ENCODE peak calls at places on chromosomes 12 and 14, in four cellular contexts. V is activated CD8-positive, alpha-beta memory T cell treated with anti-CD3 and anti-CD28 coated beads for 48 hours; B is NCI-H2081; F is GM06990. R is an unnamed sample.

GRCh38 chr14:93023802-93024434 is 91.8 kb downstream of the ITPK1 start:
- DNase-seq in F (no peak), V (no peak), B (no peak), R (no peak)

GRCh38 chr14:30078827-30079402 is 151.3 kb upstream of the PRKD1 start:
- DNase-seq in F (no peak), V (no peak), B (no peak), R (no peak)

GRCh38 chr14:64628940-64629403 is 75.3 kb upstream of the PLEKHG3 start:
- DNase-seq in V (no peak), F (no peak), B (no peak), R (peak)

GRCh38 chr12:80576641-80577418 is 130.6 kb upstream of the MYF6 start:
- DNase-seq in B (no peak), V (no peak), F (no peak), R (no peak)

GRCh38 chr14:100640481-100641273 is 53.5 kb upstream of the BEGAIN start:
- DNase-seq in F (peak), V (peak), B (no peak), R (peak)

GRCh38 chr14:83556746-83557460 is 1973.0 kb upstream of the FLRT2 start:
- DNase-seq in F (no peak), B (no peak), V (no peak), R (peak)

GRCh38 chr14:104448721-104449120 is 130.8 kb upstream of the C14orf180 start:
- DNase-seq in B (no peak), V (no peak), F (no peak), R (no peak)

GRCh38 chr12:43776498-43776897 is 17.7 kb downstream of the IRAK4 start:
- DNase-seq in V (no peak), B (peak), F (no peak), R (peak)

GRCh38 chr14:67908061-67908767 is 88.6 kb downstream of the RAD51B start:
- DNase-seq in V (no peak), F (no peak), B (no peak), R (peak)

GRCh38 chr12:88237954-88238353 is 95.8 kb downstream of the TMTC3 start:
- DNase-seq in V (no peak), B (no peak), F (no peak), R (peak)

GRCh38 chr12:68089101-68089500 is 70.4 kb downstream of the IFNG start:
- DNase-seq in V (no peak), F (no peak), B (no peak), R (no peak)

GRCh38 chr12:100576311-100577036 is 3.0 kb downstream of the GAS2L3 start:
- DNase-seq in B (no peak), V (no peak), F (no peak), R (peak)

GRCh38 chr12:108731866-108732461 is 646 bp upstream of the CORO1C start:
- DNase-seq in B (peak), F (peak), V (peak), R (peak)

GRCh38 chr12:121830588-121831265 is 26.9 kb downstream of the SETD1B start:
- DNase-seq in F (no peak), V (no peak), B (no peak), R (no peak)

GRCh38 chr14:66662374-66662773 is 154.4 kb downstream of the GPHN start:
- DNase-seq in V (no peak), F (no peak), B (no peak), R (peak)

GRCh38 chr12:124518051-124518932 is 49.1 kb downstream of the NCOR2 start:
- DNase-seq in V (no peak), F (no peak), B (peak), R (peak)

GRCh38 chr12:131167334-131167733 is 213.6 kb downstream of the ADGRD1 start:
- DNase-seq in F (no peak), B (no peak), V (no peak), R (peak)

GRCh38 chr14:73785834-73786631 is 65.6 kb upstream of the PTGR2 start:
- DNase-seq in B (peak), V (no peak), F (peak), R (peak)

GRCh38 chr12:76470028-76470939 is 89.3 kb downstream of the OSBPL8 start:
- DNase-seq in V (no peak), F (peak), B (no peak), R (peak)

GRCh38 chr12:132899033-132899432 is 11.6 kb upstream of the CHFR start:
- DNase-seq in F (no peak), V (no peak), B (no peak), R (no peak)

GRCh38 chr12:5022030-5022429 is 21.6 kb upstream of the KCNA5 start:
- DNase-seq in V (no peak), B (no peak), F (no peak), R (no peak)

R was measured in M059J.